ENCODE peak calls at places on chromosome 4, in four cellular contexts. F is naive thymus-derived CD4-positive, alpha-beta T cell; U is NCI-H1092; Y is NCI-H2029. L is an unnamed sample.

GRCh38 chr4:89110541-89110985 is 770 bp upstream of the TIGD2 start:
- DNase-seq in F (no peak), U (peak), Y (peak), L (no peak)

GRCh38 chr4:1533501-1534064 is 127.3 kb upstream of the NKX1-1 start:
- DNase-seq in F (no peak), U (no peak), Y (no peak), L (peak)

GRCh38 chr4:95044204-95044848 is 286.6 kb downstream of the BMPR1B start:
- DNase-seq in F (no peak), U (no peak), Y (no peak), L (no peak)

GRCh38 chr4:164779811-164780216 is 25.9 kb downstream of the SMIM31 start:
- DNase-seq in F (no peak), U (no peak), Y (no peak), L (peak)

GRCh38 chr4:149441338-149441737 is 374.3 kb downstream of the IQCM start:
- DNase-seq in F (no peak), U (no peak), Y (no peak), L (no peak)

GRCh38 chr4:36824682-36825081 is 419.9 kb upstream of the NWD2 start:
- DNase-seq in F (no peak), U (no peak), Y (no peak), L (no peak)

GRCh38 chr4:140343303-140343702 is 30.1 kb upstream of the SCOC start:
- DNase-seq in F (no peak), U (no peak), Y (no peak), L (peak)

GRCh38 chr4:184262901-184263300 is 45.2 kb upstream of the ENPP6 start:
- DNase-seq in F (no peak), U (no peak), Y (no peak), L (peak)

GRCh38 chr4:5993063-5993745 is 25.0 kb downstream of the C4orf50 start:
- DNase-seq in F (no peak), U (no peak), Y (no peak), L (no peak)

GRCh38 chr4:169582203-169582602 is 30.2 kb downstream of the NEK1 start:
- DNase-seq in F (no peak), U (no peak), Y (no peak), L (no peak)

GRCh38 chr4:110622841-110623709 is at the start of gene PITX2:
- DNase-seq in F (no peak), U (no peak), Y (no peak), L (peak)

GRCh38 chr4:85861064-85861767 is 386.3 kb downstream of the ARHGAP24 start:
- DNase-seq in F (no peak), U (peak), Y (peak), L (no peak)

GRCh38 chr4:147830987-147831386 is 99.1 kb downstream of the ARHGAP10 start:
- DNase-seq in F (no peak), U (no peak), Y (no peak), L (peak)

GRCh38 chr4:103915224-103915869 is 195.6 kb upstream of the TACR3 start:
- DNase-seq in F (no peak), U (no peak), Y (no peak), L (peak)

GRCh38 chr4:7917669-7918068 is 22.0 kb downstream of the AFAP1 start:
- DNase-seq in F (no peak), U (no peak), Y (no peak), L (no peak)

GRCh38 chr4:86939737-86940141 is 4.9 kb downstream of the AFF1 start:
- DNase-seq in F (peak), U (no peak), Y (no peak), L (no peak)

GRCh38 chr4:4334798-4335520 is 44.9 kb downstream of the ZBTB49 start:
- DNase-seq in F (peak), U (peak), Y (peak), L (peak)